ENCODE peak calls at places on chromosomes 2 and 18, in six cellular contexts. S, Q, M, W, T and N are unnamed samples.
A peak's percentile ranks its signal among the peaks of the same experiment; 100 is the strongest.

GRCh38 chr2:127463155-127463991 is 45.1 kb downstream of the PROC start:
- DNase-seq in S (no peak), Q (no peak), M (no peak), W (no peak), T (no peak), N (no peak)

GRCh38 chr2:72991980-72992733 is 74.8 kb downstream of the EMX1 start:
- DNase-seq in S (no peak), Q (no peak), M (peak; percentile 40), W (no peak), T (no peak), N (peak; percentile 38)

GRCh38 chr2:207258191-207258991 is 92.6 kb upstream of the KLF7 start:
- DNase-seq in S (peak; percentile 84), Q (peak; percentile 54), M (no peak), W (peak; percentile 64), T (peak; percentile 34), N (peak; percentile 80)

GRCh38 chr2:109513749-109514588 is 99.8 kb downstream of the SEPTIN10 start:
- DNase-seq in S (peak; percentile 29), Q (peak; percentile 86), M (no peak), W (no peak), T (no peak), N (no peak)

GRCh38 chr2:100106460-100106859 is 35.9 kb downstream of the AFF3 start:
- DNase-seq in S (no peak), Q (no peak), M (no peak), W (no peak), T (no peak), N (no peak)

GRCh38 chr2:85308951-85309555 is 18.7 kb downstream of the TGOLN2 start:
- DNase-seq in S (peak; percentile 62), Q (no peak), M (peak; percentile 80), W (peak; percentile 61), T (peak; percentile 58), N (no peak)

GRCh38 chr2:198546091-198546490 is 741.7 kb downstream of the PLCL1 start:
- DNase-seq in S (no peak), Q (no peak), M (no peak), W (no peak), T (no peak), N (no peak)

GRCh38 chr18:23924813-23925212 is 89.7 kb upstream of the TTC39C start:
- DNase-seq in S (no peak), Q (no peak), M (no peak), W (no peak), T (no peak), N (no peak)

GRCh38 chr18:69759046-69759445 is 188.6 kb downstream of the CD226 start:
- DNase-seq in S (no peak), Q (no peak), M (no peak), W (no peak), T (no peak), N (no peak)

GRCh38 chr2:207184768-207185167 is 19.0 kb upstream of the KLF7 start:
- DNase-seq in S (no peak), Q (no peak), M (no peak), W (no peak), T (no peak), N (no peak)

GRCh38 chr18:24095976-24096375 is 42.9 kb upstream of the CABYR start:
- DNase-seq in S (no peak), Q (no peak), M (no peak), W (no peak), T (no peak), N (no peak)

GRCh38 chr2:221075203-221075602 is 496.9 kb downstream of the EPHA4 start:
- DNase-seq in S (no peak), Q (no peak), M (no peak), W (no peak), T (no peak), N (no peak)

GRCh38 chr2:145028055-145028630 is 508.2 kb upstream of the ZEB2 start:
- DNase-seq in S (no peak), Q (no peak), M (no peak), W (no peak), T (no peak), N (no peak)

GRCh38 chr18:30862900-30863299 is 179.6 kb downstream of the DSC3 start:
- DNase-seq in S (no peak), Q (no peak), M (no peak), W (no peak), T (no peak), N (no peak)
- H3K9me3 ChIP-seq in S (no peaks in the 10 kb centered on the region), Q (no peaks in the 10 kb centered on the region), M (no peaks in the 10 kb centered on the region), W (peaks cover 4% of the 10 kb centered on the region), T (no peaks in the 10 kb centered on the region), N (no peaks in the 10 kb centered on the region)

DNA sequence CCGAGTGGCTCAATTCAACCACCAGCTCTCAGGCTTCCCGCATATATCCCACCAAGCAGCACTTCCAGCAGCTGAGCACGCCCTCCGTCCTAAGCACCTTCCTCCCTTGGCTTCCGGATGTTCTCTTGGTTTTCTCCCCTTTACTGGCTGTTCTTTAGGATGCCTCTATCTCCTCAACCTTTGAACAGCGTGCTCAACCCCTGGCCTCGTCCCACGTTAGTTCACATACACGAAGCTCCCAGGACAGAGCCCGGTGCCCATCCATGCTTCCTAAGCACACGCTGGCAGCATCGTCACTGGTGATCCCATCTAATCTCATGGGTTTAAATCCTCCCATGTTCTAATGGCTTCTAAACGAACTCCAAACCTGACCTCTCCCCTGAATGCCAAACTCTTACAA is 3.7 kb downstream of the CYS1 start:
- DNase-seq in S (no peak), Q (no peak), M (no peak), W (no peak), T (no peak), N (no peak)
- H3K4me3 ChIP-seq in S (no peak overlapping the region), Q (no peak overlapping the region), M (no peak overlapping the region), W (no peak overlapping the region), T (no peak overlapping the region), N (no peak overlapping the region)

GRCh38 chr18:49588171-49588570 is 26.3 kb downstream of the LIPG start:
- DNase-seq in S (no peak), Q (no peak), M (no peak), W (no peak), T (no peak), N (no peak)
- H3K9me3 ChIP-seq in S (no peaks in the 10 kb centered on the region), Q (no peaks in the 10 kb centered on the region), M (no peaks in the 10 kb centered on the region), W (no peaks in the 10 kb centered on the region), T (no peaks in the 10 kb centered on the region), N (no peaks in the 10 kb centered on the region)

DNA sequence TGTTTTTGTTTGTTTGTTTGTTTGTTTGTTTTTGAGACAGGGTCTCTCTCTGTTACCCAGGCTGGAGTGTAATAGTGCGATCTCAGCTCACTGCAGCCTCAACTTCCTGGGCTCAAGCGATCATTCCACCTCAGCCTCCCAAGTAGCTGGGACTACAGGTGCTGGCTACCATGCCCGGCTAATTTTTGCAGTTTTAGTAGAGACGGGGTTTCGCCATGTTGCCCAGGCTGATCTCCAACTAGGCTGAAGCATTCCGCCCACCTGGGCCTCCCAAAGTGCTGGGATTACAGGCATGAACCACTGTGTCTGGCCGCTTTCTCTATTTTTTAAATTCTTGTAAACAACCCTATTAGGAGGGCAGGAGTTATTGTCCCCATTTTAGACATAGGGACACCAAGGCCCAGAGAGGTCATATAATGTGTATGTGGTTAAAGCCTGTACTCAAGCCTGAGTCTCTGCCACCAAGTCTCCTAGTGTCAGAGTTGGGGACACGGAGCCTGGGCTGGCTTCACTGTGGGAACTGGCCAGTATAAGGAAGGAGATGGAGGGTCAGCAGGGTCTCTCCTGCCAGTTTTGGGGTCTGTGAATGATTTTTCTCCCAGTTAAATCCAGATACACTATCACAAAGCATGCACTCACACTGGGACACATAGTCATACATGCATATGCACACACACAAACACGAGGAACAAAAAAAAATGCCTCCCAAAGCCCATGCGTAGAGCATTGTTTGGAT is 27.5 kb upstream of the MCFD2 start:
- DNase-seq in S (no peak), Q (no peak), M (no peak), W (no peak), T (no peak), N (no peak)
- H3K4me3 ChIP-seq in S (no peak overlapping the region), Q (peak overlapping the region; percentile 58), M (peak overlapping the region; percentile 93), W (peak overlapping the region; percentile 97), T (peak overlapping the region; percentile 94), N (peak overlapping the region; percentile 96)